ENCODE peak calls at places on chromosomes 5 and 9, in seven cellular contexts. L is GM23248; E is CD8-positive, alpha-beta T cell; H is A549; F is tibial artery; R is kidney; C is heart right ventricle. I is an unnamed sample. For H3K4me1 and H3K9me3, the result is how much of the 10 kb centered on the place peaks cover.

GRCh38 chr9:34653610-34654072 is 1.7 kb downstream of the IL11RA start:
- DNase-seq in H (no peak), C (no peak), L (peak), R (no peak), E (no peak), F (peak), I (no peak)

GRCh38 chr9:31470051-31470450 is 914.4 kb upstream of the ACO1 start:
- DNase-seq in F (no peak), E (no peak), L (no peak), H (no peak), C (no peak), R (no peak), I (no peak)

GRCh38 chr5:149352169-149352568 is 5.7 kb upstream of the PCYOX1L start:
- DNase-seq in H (no peak), E (no peak), F (no peak), C (no peak), L (no peak), R (no peak), I (no peak)

GRCh38 chr9:3043369-3043768 is 199.5 kb upstream of the PUM3 start:
- DNase-seq in H (no peak), C (no peak), L (peak), E (no peak), F (no peak), R (no peak), I (no peak)

GRCh38 chr9:129823163-129823933 is 588 bp downstream of the TOR1A start:
- DNase-seq in F (no peak), E (peak), R (peak), C (no peak), L (peak), H (peak), I (peak)

GRCh38 chr5:95317687-95318086 is 32.8 kb upstream of the MCTP1 start:
- DNase-seq in E (no peak), H (no peak), F (no peak), R (no peak), L (no peak), C (no peak), I (no peak)

GRCh38 chr9:17315341-17315740 is 180.5 kb downstream of the CNTLN start:
- DNase-seq in E (no peak), C (no peak), R (no peak), H (no peak), F (no peak), L (no peak), I (no peak)

GRCh38 chr9:113568481-113569321 is 105.2 kb downstream of the RGS3 start:
- DNase-seq in F (peak), C (no peak), R (no peak), L (no peak), E (no peak), H (no peak), I (no peak)

GRCh38 chr5:136137497-136138220 is 5.0 kb downstream of the SMAD5 start:
- DNase-seq in R (no peak), L (peak), H (no peak), C (no peak), F (no peak), E (no peak), I (no peak)

GRCh38 chr5:129496410-129496809 is 36.3 kb downstream of the ADAMTS19 start:
- DNase-seq in C (peak), H (no peak), F (no peak), E (no peak), L (no peak), R (no peak), I (no peak)

GRCh38 chr9:135606885-135607259 is 32.5 kb downstream of the GLT6D1 start:
- DNase-seq in E (no peak), F (no peak), C (no peak), L (no peak), R (no peak), H (no peak), I (no peak)

GRCh38 chr9:120610975-120611689 is 31.2 kb upstream of the CDK5RAP2 start:
- DNase-seq in L (peak), R (no peak), H (no peak), E (no peak), F (no peak), C (no peak), I (no peak)

GRCh38 chr5:138385660-138386059 is 33.2 kb downstream of the KDM3B start:
- DNase-seq in F (no peak), L (no peak), H (no peak), R (no peak), E (no peak), C (no peak), I (no peak)

GRCh38 chr5:142215915-142216681 is 107.5 kb downstream of the NDFIP1 start:
- DNase-seq in F (peak), H (peak), R (peak), C (peak), L (peak), E (no peak), I (no peak)

GRCh38 chr9:130845901-130846381 is 10.9 kb downstream of the ABL1 start:
- DNase-seq in F (no peak), H (peak), C (peak), E (no peak), R (no peak), L (peak), I (no peak)

GRCh38 chr9:130843049-130843908 is 8.2 kb downstream of the ABL1 start:
- DNase-seq in H (no peak), C (no peak), E (no peak), F (no peak), R (no peak), L (no peak), I (no peak)

GRCh38 chr9:130845254-130845653 is 10.2 kb downstream of the ABL1 start:
- DNase-seq in H (no peak), E (no peak), F (no peak), L (no peak), C (no peak), R (no peak), I (no peak)

GRCh38 chr9:130842547-130842946 is 7.5 kb downstream of the ABL1 start:
- DNase-seq in E (no peak), R (no peak), L (no peak), C (no peak), F (no peak), H (no peak), I (no peak)

DNA sequence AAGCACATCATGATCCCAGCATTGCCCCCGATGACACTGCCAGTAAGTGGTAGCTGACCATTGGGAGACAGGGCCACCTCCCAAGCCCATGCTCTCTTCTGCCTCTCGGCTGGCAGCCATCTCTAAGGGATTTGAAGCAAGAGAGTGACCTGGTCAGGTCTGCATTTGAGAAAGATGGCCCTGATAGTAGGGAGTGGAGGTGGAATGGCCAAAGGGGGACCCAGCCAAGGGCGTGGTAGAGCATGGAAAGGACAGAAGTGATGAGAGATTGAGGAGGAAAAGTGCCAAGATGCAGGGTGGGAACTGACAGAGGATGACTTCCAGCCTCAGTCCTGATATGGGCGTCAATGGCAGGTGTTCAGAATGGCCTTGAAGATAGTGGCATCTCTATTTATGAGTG is 9.0 kb downstream of the ABL1 start:
- DNase-seq in R (no peak), E (no peak), H (no peak), C (no peak), L (no peak), F (no peak), I (no peak)
- H3K4me1 ChIP-seq in R (under half), E (under half), H (half or more), C (half or more), L (half or more), F (half or more), I (under half)

GRCh38 chr5:757346-757930 is 27.1 kb downstream of the ZDHHC11B start:
- DNase-seq in C (no peak), H (no peak), E (no peak), F (peak), L (no peak), R (peak), I (no peak)

GRCh38 chr5:757931-758697 is 26.4 kb downstream of the ZDHHC11B start:
- DNase-seq in F (no peak), L (no peak), C (peak), E (no peak), R (peak), H (no peak), I (no peak)

GRCh38 chr5:758698-759053 is 25.9 kb downstream of the ZDHHC11B start:
- DNase-seq in L (no peak), F (no peak), R (peak), E (no peak), H (no peak), C (no peak), I (no peak)

GRCh38 chr5:756865-757345 is 27.6 kb downstream of the ZDHHC11B start:
- DNase-seq in C (peak), F (no peak), H (no peak), R (peak), E (no peak), L (peak), I (no peak)

GRCh38 chr5:756171-756570 is 28.4 kb downstream of the ZDHHC11B start:
- DNase-seq in H (no peak), L (no peak), C (no peak), R (peak), F (peak), E (no peak), I (no peak)
- H3K27ac ChIP-seq in H (no peak), L (no peak), C (no peak), R (no peak), F (no peak), E (no peak), I (no peak)

GRCh38 chr5:178931846-178932760 is 8.9 kb upstream of the ZNF454 start:
- DNase-seq in F (no peak), E (no peak), H (no peak), R (no peak), C (no peak), L (no peak), I (no peak)
- H3K9me3 ChIP-seq in F (half or more), E (half or more), H (half or more), R (half or more), C (half or more), L (under half), I (half or more)

GRCh38 chr5:14671414-14671813 is 6.9 kb downstream of the OTULIN start:
- DNase-seq in F (no peak), L (no peak), R (no peak), H (no peak), E (no peak), C (no peak), I (no peak)

GRCh38 chr5:14672508-14673394 is 8.2 kb downstream of the OTULIN start:
- DNase-seq in E (no peak), C (no peak), R (no peak), H (no peak), L (peak), F (no peak), I (no peak)

GRCh38 chr5:14672082-14672481 is 7.6 kb downstream of the OTULIN start:
- DNase-seq in C (no peak), F (no peak), E (no peak), L (no peak), R (no peak), H (no peak), I (no peak)

GRCh38 chr5:14675309-14675708 is 10.8 kb downstream of the OTULIN start:
- DNase-seq in F (no peak), L (no peak), E (no peak), R (no peak), C (no peak), H (no peak), I (no peak)

DNA sequence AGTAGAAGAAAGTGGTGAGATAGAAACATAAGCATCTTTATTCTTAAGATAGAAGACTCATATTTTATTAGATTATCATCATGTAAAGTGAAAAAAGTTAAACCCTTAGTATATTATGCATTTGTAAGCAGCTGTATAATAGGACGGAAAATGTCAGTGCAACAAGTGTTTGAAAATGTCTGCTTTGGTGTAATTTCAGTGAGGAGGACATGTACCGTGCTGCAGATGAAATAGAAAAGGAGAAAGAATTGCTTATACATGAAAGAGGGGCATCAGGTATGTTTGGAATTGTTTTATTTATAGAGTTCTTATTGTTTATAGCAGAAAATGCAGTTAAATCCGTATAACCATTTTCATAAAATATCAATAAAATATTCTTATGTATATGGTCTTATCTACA is 8.9 kb downstream of the OTULIN start:
- DNase-seq in R (no peak), F (no peak), L (no peak), H (no peak), C (no peak), E (no peak), I (no peak)
- H3K4me1 ChIP-seq in R (under half), F (under half), L (under half), H (under half), C (under half), E (half or more), I (half or more)

DNA sequence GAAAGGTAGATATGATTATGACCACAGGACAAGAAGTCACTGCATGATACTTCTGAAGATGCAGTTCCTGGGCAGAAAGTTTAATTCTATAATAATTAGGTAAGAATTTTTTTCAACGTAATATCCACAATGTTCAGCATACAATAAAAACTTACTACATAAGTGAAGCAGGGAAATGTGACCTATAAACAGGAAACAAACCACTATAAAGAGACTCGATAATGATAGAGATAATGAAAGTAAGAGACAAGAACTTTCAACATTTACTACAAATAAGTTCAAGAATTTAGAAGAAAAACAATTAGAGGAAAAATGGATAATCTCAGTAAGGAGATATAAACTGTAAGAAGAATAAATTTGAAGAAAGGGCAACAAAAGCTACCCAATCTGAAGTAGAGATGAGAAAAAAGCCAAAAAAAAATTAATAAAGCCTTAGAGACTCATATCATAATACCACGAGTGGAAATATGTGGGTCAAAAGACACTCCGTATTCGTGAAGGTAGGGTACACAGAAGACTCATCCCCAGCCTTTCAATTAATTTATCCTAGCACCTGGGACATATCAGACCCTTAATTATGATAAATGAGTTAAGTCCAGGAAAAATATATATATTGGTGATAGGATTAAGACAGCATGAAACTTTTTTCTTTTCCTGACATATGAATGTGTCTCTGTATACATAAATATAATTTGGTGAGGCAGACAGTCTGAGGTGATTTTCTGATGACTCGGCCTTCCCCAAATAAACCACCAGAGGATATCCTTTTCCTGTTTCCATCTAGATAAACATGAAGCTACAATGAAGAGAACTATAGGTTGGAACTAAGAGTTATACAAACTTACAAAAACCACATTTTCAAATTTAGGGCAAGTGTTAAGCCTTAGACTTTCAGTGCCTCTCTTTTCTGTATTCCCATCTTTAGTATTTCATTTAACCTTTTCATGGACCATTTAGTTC is 120.4 kb downstream of the RAPGEF6 start:
- DNase-seq in L (peak), R (no peak), C (peak), H (no peak), F (no peak), E (no peak), I (peak)
- H3K27ac ChIP-seq in L (no peak), R (no peak), C (peak), H (no peak), F (no peak), E (peak), I (peak)

GRCh38 chr5:91499943-91500531 is 116.9 kb upstream of the ARRDC3 start:
- DNase-seq in R (no peak), F (no peak), H (peak), E (no peak), L (peak), C (no peak), I (no peak)

GRCh38 chr5:91495699-91496098 is 112.6 kb upstream of the ARRDC3 start:
- DNase-seq in C (no peak), R (no peak), E (no peak), L (no peak), H (no peak), F (no peak), I (no peak)

GRCh38 chr5:91491229-91491628 is 108.1 kb upstream of the ARRDC3 start:
- DNase-seq in R (no peak), E (no peak), F (no peak), C (no peak), L (no peak), H (no peak), I (no peak)

GRCh38 chr5:91490340-91490739 is 107.2 kb upstream of the ARRDC3 start:
- DNase-seq in R (no peak), H (no peak), L (no peak), C (no peak), F (no peak), E (no peak), I (no peak)

DNA sequence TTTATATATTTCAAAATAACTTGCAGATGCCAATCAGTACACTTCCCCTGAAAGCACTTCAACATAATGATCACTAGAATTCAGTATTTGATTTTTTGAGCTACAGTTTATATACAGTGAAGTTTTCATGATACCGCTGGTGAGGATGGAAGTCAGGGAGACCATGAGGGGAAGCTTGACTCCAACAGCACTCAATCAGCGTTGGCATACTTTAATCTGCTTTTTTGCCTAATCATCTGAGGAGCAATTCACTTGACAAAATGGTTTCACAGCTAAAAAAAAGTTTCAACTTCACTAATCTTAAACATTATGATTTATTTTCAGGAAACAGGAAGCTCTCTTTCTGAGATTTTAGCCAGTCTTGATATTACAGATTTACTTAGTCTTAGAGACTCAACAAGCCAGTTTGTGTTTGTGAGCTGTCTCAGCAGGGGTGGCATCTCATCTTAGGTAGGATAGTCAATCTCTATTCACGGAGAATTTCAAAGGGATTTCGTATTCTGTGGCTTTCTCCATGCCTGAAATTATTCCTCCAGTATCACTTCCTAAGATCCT is 111.4 kb upstream of the ARRDC3 start:
- DNase-seq in F (no peak), C (no peak), L (no peak), E (no peak), H (no peak), R (no peak), I (no peak)
- H3K9me3 ChIP-seq in F (under half), C (under half), L (under half), E (under half), H (under half), R (under half), I (under half)

GRCh38 chr9:556675-557074 is 284.8 kb upstream of the DMRT1 start:
- DNase-seq in H (no peak), E (no peak), C (no peak), F (no peak), L (no peak), R (no peak), I (no peak)
- H3K4me1 ChIP-seq in H (half or more), E (under half), C (under half), F (under half), L (under half), R (under half), I (under half)

GRCh38 chr9:133843250-133843649 is 105.1 kb upstream of the SARDH start:
- DNase-seq in R (no peak), H (no peak), L (no peak), C (no peak), F (no peak), E (no peak), I (no peak)
- H3K27ac ChIP-seq in R (no peak), H (no peak), L (no peak), C (no peak), F (no peak), E (no peak), I (no peak)

GRCh38 chr5:4022991-4023390 is 427.4 kb downstream of the IRX1 start:
- DNase-seq in L (no peak), C (no peak), E (no peak), R (no peak), H (no peak), F (no peak), I (no peak)
- H3K9me3 ChIP-seq in L (under half), C (under half), E (under half), R (under half), H (under half), F (under half), I (under half)

I was measured in CD4-positive, CD25-positive, alpha-beta regulatory T cell.